ENCODE peak calls at places on chromosomes 7 and 10, in five cellular contexts. F is Peyer's patch, I is IMR-90, W is adrenal gland, D is A549. Z is an unnamed sample.

GRCh38 chr10:101131962-101132635 is 999 bp downstream of the TLX1 start:
- DNase-seq in F (no peak), I (no peak), D (no peak), W (no peak), Z (no peak)

GRCh38 chr7:157579425-157579824 is 242.6 kb downstream of the DNAJB6 start:
- DNase-seq in I (no peak), D (no peak), F (no peak), W (no peak), Z (no peak)

GRCh38 chr7:20700491-20701231 is 85.2 kb downstream of the ABCB5 start:
- DNase-seq in F (no peak), D (no peak), W (no peak), I (no peak), Z (no peak)

GRCh38 chr7:106036004-106036403 is 72.9 kb downstream of the CDHR3 start:
- DNase-seq in I (no peak), F (no peak), W (no peak), D (no peak), Z (no peak)

GRCh38 chr10:126187399-126187798 is 200.9 kb downstream of the ADAM12 start:
- DNase-seq in F (no peak), I (no peak), W (no peak), D (no peak), Z (no peak)

GRCh38 chr10:84783909-84784308 is 455.5 kb downstream of the CCSER2 start:
- DNase-seq in I (no peak), W (peak), D (no peak), F (no peak), Z (no peak)

GRCh38 chr7:98341106-98341505 is 59.6 kb downstream of the BRI3 start:
- DNase-seq in W (no peak), F (no peak), D (no peak), I (peak), Z (no peak)

GRCh38 chr10:3046941-3047621 is 20.3 kb upstream of the PFKP start:
- DNase-seq in I (peak), W (no peak), F (no peak), D (no peak), Z (no peak)

GRCh38 chr7:5177060-5177459 is 13.0 kb upstream of the WIPI2 start:
- DNase-seq in F (no peak), I (peak), D (peak), W (peak), Z (peak)

GRCh38 chr10:35928017-35928619 is 286.0 kb upstream of the FZD8 start:
- DNase-seq in F (no peak), I (no peak), D (no peak), W (no peak), Z (no peak)

GRCh38 chr7:115654384-115655181 is 376.0 kb downstream of the TFEC start:
- DNase-seq in I (peak), D (no peak), F (no peak), W (no peak), Z (no peak)

GRCh38 chr7:151115121-151115835 is 29.0 kb downstream of the AGAP3 start:
- DNase-seq in F (no peak), I (peak), W (no peak), D (no peak), Z (no peak)

GRCh38 chr7:32890010-32890552 is 1.5 kb downstream of the KBTBD2 start:
- DNase-seq in I (peak), D (peak), W (peak), F (no peak), Z (no peak)

GRCh38 chr10:21705828-21706176 is 171.8 kb downstream of the MLLT10 start:
- DNase-seq in F (no peak), I (no peak), W (no peak), D (no peak), Z (no peak)

GRCh38 chr10:101935431-101935830 is 91.8 kb upstream of the KCNIP2 start:
- DNase-seq in I (no peak), F (no peak), D (no peak), W (no peak), Z (no peak)

GRCh38 chr10:119250641-119251314 is 43.4 kb downstream of the GRK5 start:
- DNase-seq in W (peak), D (peak), F (no peak), I (peak), Z (no peak)

GRCh38 chr7:128071376-128071775 is 40.1 kb upstream of the LRRC4 start:
- DNase-seq in I (no peak), W (no peak), F (no peak), D (no peak), Z (no peak)

GRCh38 chr7:123653162-123653561 is 2.5 kb upstream of the LMOD2 start:
- DNase-seq in F (no peak), D (no peak), I (no peak), W (no peak), Z (no peak)

GRCh38 chr10:123143162-123143824 is 4.6 kb upstream of the HMX2 start:
- DNase-seq in D (no peak), I (no peak), W (no peak), F (no peak), Z (no peak)

GRCh38 chr10:69630651-69631400 is 779 bp downstream of the FAM241B start:
- DNase-seq in I (no peak), D (no peak), W (no peak), F (no peak), Z (no peak)

GRCh38 chr10:69628876-69629275 is 1.2 kb upstream of the FAM241B start:
- DNase-seq in I (no peak), W (no peak), D (no peak), F (no peak), Z (no peak)

GRCh38 chr10:69629519-69629896 is 539 bp upstream of the FAM241B start:
- DNase-seq in W (no peak), F (no peak), D (no peak), I (no peak), Z (no peak)

GRCh38 chr10:69631566-69631965 is 1.5 kb downstream of the FAM241B start:
- DNase-seq in I (no peak), W (no peak), F (no peak), D (no peak), Z (no peak)

DNA sequence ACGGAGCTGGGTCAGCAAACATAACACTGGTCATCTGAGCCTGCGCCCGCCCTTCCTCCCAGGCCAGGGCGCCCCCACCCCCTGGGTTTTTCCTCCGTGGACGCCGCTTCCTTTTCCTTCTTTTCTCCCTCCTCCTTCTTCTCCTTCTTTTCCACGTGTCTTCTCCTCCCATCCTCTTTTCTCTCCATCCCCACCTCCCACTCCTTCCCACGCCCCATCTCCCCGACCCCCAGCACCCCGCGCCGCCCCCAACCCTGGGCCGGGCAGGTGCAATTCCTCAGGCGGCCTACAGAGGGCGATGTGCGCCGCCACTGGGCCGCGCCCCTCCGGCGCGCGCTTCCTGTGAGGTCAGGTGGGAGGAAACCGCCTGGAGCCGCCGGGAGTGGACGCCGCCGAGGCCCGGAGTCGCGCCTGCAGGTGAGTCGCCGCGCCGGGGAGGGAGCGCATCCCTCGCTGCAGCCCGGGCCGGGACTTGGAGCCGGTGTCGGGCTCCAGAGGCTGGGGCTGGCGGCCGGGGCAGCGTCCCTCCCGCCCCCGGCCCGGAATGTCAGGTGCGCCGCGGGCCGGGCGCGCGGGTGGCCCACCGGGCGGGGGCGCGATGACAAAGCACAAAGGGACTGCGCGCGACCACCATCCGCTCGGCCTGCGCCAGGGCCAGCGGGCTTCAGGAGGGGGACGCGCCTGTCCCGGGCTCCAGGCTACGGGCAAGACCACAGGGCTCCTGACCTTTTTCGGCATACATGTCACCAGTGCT is at the start of gene FAM241B:
- DNase-seq in I (peak), D (peak), W (peak), F (peak), Z (peak)
- TF ChIP-seq POLR2A in I (no peak), D (peak), W (no peak), F (no peak), Z (peak)

GRCh38 chr10:69222157-69223027 is 2.3 kb downstream of the HKDC1 start:
- DNase-seq in W (peak), I (peak), F (peak), D (peak), Z (no peak)
- TF ChIP-seq POLR2A in W (no peak), I (no peak), F (peak), D (no peak), Z (peak)

DNA sequence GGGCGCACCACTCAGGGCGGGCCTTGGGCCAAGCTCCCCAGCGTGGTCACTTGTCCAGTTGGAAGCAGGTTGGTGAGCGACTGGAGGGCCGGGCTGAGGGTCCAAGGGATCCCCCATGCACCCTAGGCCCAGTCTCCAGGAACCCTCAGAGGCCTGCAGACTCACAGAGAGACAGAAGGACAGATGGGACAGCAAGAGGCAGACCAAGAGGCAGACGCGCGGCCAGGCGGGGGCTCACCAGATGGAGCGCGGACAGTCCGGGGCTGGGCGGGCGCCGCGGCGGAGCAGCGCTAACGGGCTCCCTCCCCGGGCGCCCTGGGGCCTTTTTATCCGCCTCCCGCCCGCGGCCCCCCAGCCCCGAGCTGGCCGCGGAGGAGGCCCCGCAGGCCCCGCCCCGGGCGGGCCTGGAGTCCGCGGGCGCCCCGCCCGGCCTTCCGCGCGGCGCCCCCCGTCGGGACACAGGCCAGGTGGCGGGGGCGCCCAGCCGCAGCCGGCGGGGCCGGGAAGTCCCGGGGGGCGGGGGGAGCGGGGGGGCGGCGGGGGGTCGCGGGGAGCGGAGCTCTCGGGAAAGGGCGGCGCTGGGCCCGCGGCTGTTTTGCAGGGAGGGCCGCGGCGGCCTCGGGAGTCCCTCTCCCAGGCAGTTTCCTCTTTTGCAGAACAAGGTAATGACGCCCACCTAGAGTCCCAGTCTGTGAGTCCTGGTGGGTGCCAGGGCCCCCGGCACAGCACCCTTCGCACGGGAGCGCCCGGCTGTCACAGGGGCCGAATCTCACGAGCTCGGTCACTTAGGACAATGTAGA is at the start of gene LOXL4:
- DNase-seq in W (no peak), F (no peak), I (no peak), D (peak), Z (no peak)
- TF ChIP-seq POLR2A in W (no peak), F (no peak), I (no peak), D (no peak), Z (peak)

GRCh38 chr7:155763721-155764431 is 48.4 kb downstream of the SHH start:
- DNase-seq in F (peak), D (no peak), W (no peak), I (peak), Z (no peak)
- TF ChIP-seq POLR2A in F (no peak), D (no peak), W (no peak), I (no peak), Z (no peak)

DNA sequence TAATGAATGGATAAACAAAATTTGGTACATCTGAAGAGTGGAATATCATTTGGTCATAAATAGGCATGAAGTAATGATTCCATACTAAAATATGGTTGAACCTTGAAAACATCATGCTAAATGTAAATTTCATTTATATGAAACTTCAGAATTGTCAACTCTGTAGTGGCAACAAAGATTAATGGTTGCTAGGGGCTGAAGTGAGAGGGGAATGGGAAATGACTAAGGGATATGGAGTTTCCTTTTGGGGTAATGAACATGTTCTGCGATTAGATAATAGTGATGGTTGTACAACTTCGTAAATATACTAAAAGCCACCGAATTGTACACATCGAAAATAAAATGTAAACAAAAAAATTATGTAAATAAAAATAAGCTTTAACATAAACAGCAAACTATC is 384.1 kb upstream of the STEAP1 start:
- DNase-seq in I (no peak), W (no peak), F (no peak), D (no peak), Z (no peak)
- TF ChIP-seq POLR2A in I (no peak), W (no peak), F (no peak), D (no peak), Z (no peak)